ENCODE peak calls at places on chromosomes 1 and 21, in seven cellular contexts. U, B, F, S, Y, E and O are unnamed samples.

GRCh38 chr1:78647238-78647637 is 2.4 kb upstream of the IFI44 start:
- DNase-seq in U (no peak), B (no peak), F (no peak), S (no peak), Y (no peak), E (no peak), O (no peak)

GRCh38 chr1:10867914-10868598 is 71.6 kb upstream of the CASZ1 start:
- DNase-seq in U (no peak), B (no peak), F (no peak), S (no peak), Y (no peak), E (no peak), O (no peak)

GRCh38 chr1:193417945-193418744 is 231.7 kb upstream of the B3GALT2 start:
- DNase-seq in U (no peak), B (no peak), F (no peak), S (no peak), Y (no peak), E (no peak), O (no peak)

GRCh38 chr1:187203257-187203656 is 374.5 kb downstream of the PLA2G4A start:
- DNase-seq in U (no peak), B (no peak), F (no peak), S (peak), Y (no peak), E (no peak), O (no peak)

GRCh38 chr1:187275985-187276580 is 447.3 kb downstream of the PLA2G4A start:
- DNase-seq in U (peak), B (no peak), F (no peak), S (no peak), Y (no peak), E (no peak), O (no peak)

GRCh38 chr1:24955779-24956365 is 25.8 kb upstream of the RUNX3 start:
- DNase-seq in U (no peak), B (no peak), F (no peak), S (no peak), Y (no peak), E (no peak), O (no peak)

GRCh38 chr21:45073301-45074047 is 906 bp upstream of the ADARB1 start:
- DNase-seq in U (peak), B (no peak), F (peak), S (no peak), Y (no peak), E (no peak), O (no peak)

GRCh38 chr1:21317035-21317689 is 26.9 kb upstream of the ECE1 start:
- DNase-seq in U (no peak), B (peak), F (no peak), S (peak), Y (peak), E (peak), O (peak)

GRCh38 chr1:157429841-157430240 is 122.5 kb downstream of the FCRL5 start:
- DNase-seq in U (no peak), B (no peak), F (no peak), S (no peak), Y (no peak), E (no peak), O (no peak)

GRCh38 chr1:76666499-76666898 is 200.8 kb upstream of the ST6GALNAC5 start:
- DNase-seq in U (no peak), B (peak), F (no peak), S (peak), Y (peak), E (no peak), O (no peak)

GRCh38 chr1:17866451-17867029 is 111.4 kb downstream of the ACTL8 start:
- DNase-seq in U (no peak), B (peak), F (no peak), S (no peak), Y (no peak), E (no peak), O (no peak)

GRCh38 chr21:42060166-42060565 is 11.0 kb upstream of the UMODL1 start:
- DNase-seq in U (no peak), B (no peak), F (no peak), S (no peak), Y (no peak), E (no peak), O (peak)

GRCh38 chr1:55789466-55789865 is 574.3 kb upstream of the USP24 start:
- DNase-seq in U (no peak), B (no peak), F (no peak), S (peak), Y (no peak), E (no peak), O (no peak)

GRCh38 chr1:41540886-41541591 is 56.6 kb upstream of the EDN2 start:
- DNase-seq in U (no peak), B (no peak), F (no peak), S (no peak), Y (no peak), E (no peak), O (peak)

GRCh38 chr1:235468970-235469369 is 35.3 kb downstream of the B3GALNT2 start:
- DNase-seq in U (no peak), B (no peak), F (no peak), S (peak), Y (no peak), E (no peak), O (no peak)

GRCh38 chr21:43864313-43864805 is 664 bp upstream of the AGPAT3 start:
- DNase-seq in U (peak), B (peak), F (no peak), S (no peak), Y (no peak), E (no peak), O (peak)

GRCh38 chr21:31772674-31773555 is 41.0 kb upstream of the SCAF4 start:
- DNase-seq in U (no peak), B (no peak), F (peak), S (no peak), Y (no peak), E (no peak), O (no peak)

GRCh38 chr1:207412845-207413244 is 41.3 kb upstream of the CR2 start:
- DNase-seq in U (no peak), B (no peak), F (no peak), S (no peak), Y (no peak), E (no peak), O (no peak)

GRCh38 chr1:205812271-205812877 is 624 bp downstream of the SLC41A1 start:
- DNase-seq in U (peak), B (no peak), F (peak), S (no peak), Y (peak), E (peak), O (peak)

GRCh38 chr1:55720243-55720642 is 505.1 kb upstream of the USP24 start:
- DNase-seq in U (no peak), B (peak), F (no peak), S (no peak), Y (no peak), E (no peak), O (no peak)

GRCh38 chr1:204751883-204752687 is 66.5 kb upstream of the LRRN2 start:
- DNase-seq in U (no peak), B (no peak), F (no peak), S (no peak), Y (no peak), E (no peak), O (no peak)

GRCh38 chr1:178134061-178134460 is 40.2 kb downstream of the RASAL2 start:
- DNase-seq in U (no peak), B (no peak), F (no peak), S (no peak), Y (peak), E (peak), O (no peak)

GRCh38 chr1:79006564-79006963 is at the start of gene ADGRL4:
- DNase-seq in U (no peak), B (peak), F (no peak), S (no peak), Y (peak), E (no peak), O (peak)

GRCh38 chr1:52632732-52633290 is at the start of gene SHISAL2A:
- DNase-seq in U (no peak), B (peak), F (no peak), S (no peak), Y (peak), E (no peak), O (peak)

GRCh38 chr1:28507247-28507645 is 1.4 kb downstream of the RCC1 start:
- DNase-seq in U (no peak), B (no peak), F (peak), S (no peak), Y (no peak), E (no peak), O (no peak)

GRCh38 chr1:157646144-157646543 is 48.3 kb upstream of the FCRL4 start:
- DNase-seq in U (no peak), B (no peak), F (peak), S (no peak), Y (no peak), E (no peak), O (no peak)

GRCh38 chr21:26003428-26003827 is 167.1 kb downstream of the APP start:
- DNase-seq in U (no peak), B (no peak), F (no peak), S (no peak), Y (no peak), E (no peak), O (no peak)

GRCh38 chr21:24367936-24368335 is 1239.3 kb downstream of the MRPL39 start:
- DNase-seq in U (no peak), B (no peak), F (no peak), S (peak), Y (no peak), E (no peak), O (no peak)

GRCh38 chr1:41844781-41845180 is 73.9 kb downstream of the HIVEP3 start:
- DNase-seq in U (no peak), B (no peak), F (no peak), S (no peak), Y (no peak), E (no peak), O (no peak)

GRCh38 chr1:116489231-116489697 is 81.6 kb downstream of the CD58 start:
- DNase-seq in U (peak), B (no peak), F (no peak), S (no peak), Y (no peak), E (no peak), O (no peak)

GRCh38 chr1:242629396-242629795 is 104.9 kb upstream of the PLD5 start:
- DNase-seq in U (no peak), B (no peak), F (no peak), S (no peak), Y (no peak), E (no peak), O (no peak)

GRCh38 chr1:10696977-10697376 is 99.5 kb downstream of the CASZ1 start:
- DNase-seq in U (no peak), B (no peak), F (no peak), S (no peak), Y (no peak), E (no peak), O (no peak)

GRCh38 chr1:113292660-113293626 is 97.4 kb upstream of the MAGI3 start:
- DNase-seq in U (no peak), B (no peak), F (no peak), S (no peak), Y (no peak), E (no peak), O (no peak)

GRCh38 chr1:66231162-66232077 is 302.5 kb upstream of the SGIP1 start:
- DNase-seq in U (no peak), B (no peak), F (no peak), S (no peak), Y (no peak), E (no peak), O (no peak)

GRCh38 chr1:96926176-96926575 is 204.6 kb downstream of the PTBP2 start:
- DNase-seq in U (no peak), B (no peak), F (no peak), S (no peak), Y (no peak), E (no peak), O (no peak)

GRCh38 chr1:157948547-157949152 is 44.8 kb upstream of the KIRREL1 start:
- DNase-seq in U (no peak), B (no peak), F (peak), S (no peak), Y (peak), E (peak), O (peak)

GRCh38 chr1:21618059-21618458 is 51.1 kb downstream of the RAP1GAP start:
- DNase-seq in U (no peak), B (no peak), F (no peak), S (no peak), Y (no peak), E (no peak), O (no peak)

GRCh38 chr1:57218487-57219079 is 205.3 kb downstream of the DAB1 start:
- DNase-seq in U (no peak), B (no peak), F (no peak), S (no peak), Y (no peak), E (no peak), O (no peak)

GRCh38 chr1:27137544-27138075 is 17.3 kb downstream of the SLC9A1 start:
- DNase-seq in U (no peak), B (no peak), F (no peak), S (peak), Y (peak), E (no peak), O (peak)

GRCh38 chr1:27138368-27138767 is 16.6 kb downstream of the SLC9A1 start:
- DNase-seq in U (no peak), B (no peak), F (no peak), S (no peak), Y (no peak), E (no peak), O (peak)

GRCh38 chr1:27133990-27134389 is 20.9 kb downstream of the SLC9A1 start:
- DNase-seq in U (no peak), B (no peak), F (no peak), S (no peak), Y (no peak), E (no peak), O (no peak)

GRCh38 chr1:27137022-27137542 is 17.8 kb downstream of the SLC9A1 start:
- DNase-seq in U (no peak), B (peak), F (peak), S (no peak), Y (peak), E (peak), O (peak)

GRCh38 chr1:27135920-27136551 is 18.9 kb downstream of the SLC9A1 start:
- DNase-seq in U (no peak), B (no peak), F (peak), S (no peak), Y (no peak), E (no peak), O (no peak)
- TF ChIP-seq CTCF in U (no peak), B (no peak), F (peak), S (peak), Y (no peak), E (no peak), O (no peak)

DNA sequence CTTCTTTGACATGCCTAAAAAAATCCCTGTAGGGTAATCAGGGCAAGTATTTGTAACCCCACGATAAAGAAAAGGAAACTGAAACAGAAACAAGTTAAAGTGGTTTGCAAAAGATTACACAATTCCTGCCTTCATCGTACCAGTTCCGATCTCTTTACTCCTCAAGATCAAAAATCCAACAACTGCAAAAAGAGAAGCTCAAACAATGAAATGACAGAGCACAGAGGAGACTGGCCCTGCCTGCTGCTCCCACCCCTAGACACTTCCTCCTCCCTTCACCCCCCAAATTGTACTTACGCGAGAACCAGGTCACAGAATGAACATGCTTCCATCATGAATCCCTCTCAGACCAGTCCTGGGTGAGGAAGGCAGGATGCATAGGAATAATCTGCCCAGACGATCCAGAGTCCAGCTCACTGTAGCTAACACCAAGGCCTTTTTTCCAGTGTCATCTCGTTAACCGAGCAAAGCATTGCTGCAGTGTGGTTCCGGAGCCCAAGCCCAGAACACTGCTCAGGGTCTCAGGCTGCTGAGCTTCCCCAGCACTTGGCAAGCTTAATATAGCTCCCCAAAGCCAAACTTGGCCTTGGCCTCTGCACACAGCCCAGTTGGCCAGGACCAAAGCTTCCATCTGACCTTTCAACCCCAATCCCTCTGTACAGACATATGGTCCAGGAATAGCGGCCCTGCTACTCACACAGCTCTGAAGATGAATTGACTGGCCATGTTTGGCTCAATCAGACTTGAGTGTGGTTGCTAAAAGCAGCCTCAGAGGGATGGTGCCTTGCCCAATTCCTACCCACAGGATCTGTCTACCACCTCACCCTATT is 20.3 kb downstream of the RXRG start:
- DNase-seq in U (no peak), B (no peak), F (no peak), S (no peak), Y (peak), E (no peak), O (peak)
- H3K4me3 ChIP-seq in U (no peak), B (peak), F (no peak), S (no peak), Y (peak), E (peak), O (no peak)

GRCh38 chr1:240691521-240692338 is 79.8 kb upstream of the GREM2 start:
- DNase-seq in U (no peak), B (peak), F (no peak), S (no peak), Y (peak), E (peak), O (no peak)
- TF ChIP-seq CTCF in U (peak), B (peak), F (peak), S (peak), Y (peak), E (peak), O (no peak)

GRCh38 chr1:30325085-30325935 is 398.1 kb downstream of the MATN1 start:
- DNase-seq in U (no peak), B (no peak), F (no peak), S (no peak), Y (no peak), E (no peak), O (no peak)
- H3K4me3 ChIP-seq in U (no peak), B (no peak), F (no peak), S (no peak), Y (no peak), E (no peak), O (no peak)

DNA sequence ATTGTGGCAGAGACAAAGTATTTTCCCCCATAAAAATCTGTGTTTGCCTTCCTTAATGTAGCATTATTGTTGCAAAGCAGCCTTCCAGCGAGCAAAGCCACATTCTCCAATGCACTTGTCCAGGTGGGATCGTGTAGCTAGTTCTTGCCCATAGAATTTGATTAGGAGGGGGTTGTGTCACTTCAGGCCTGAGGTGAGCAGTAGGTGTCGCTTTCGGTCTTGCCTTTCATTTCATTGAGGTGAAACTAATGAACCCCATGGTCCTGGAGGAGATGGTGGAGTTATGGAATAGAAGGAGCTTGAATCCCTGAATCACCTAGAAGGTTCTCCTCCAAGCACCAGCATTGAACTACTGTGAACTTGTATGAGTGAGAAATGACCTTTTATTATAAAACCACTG is 318.9 kb upstream of the PBX1 start:
- DNase-seq in U (no peak), B (no peak), F (no peak), S (no peak), Y (peak), E (no peak), O (no peak)
- TF ChIP-seq CTCF in U (no peak), B (no peak), F (no peak), S (peak), Y (peak), E (no peak), O (peak)